ENCODE peak calls at places on chromosomes 6 and 20, in ten cellular contexts. R is RKO; L is activated effector memory CD4-positive, alpha-beta T cell treated with anti-CD3 and anti-CD28 coated beads, Interleukin-2, amount 50 U/mL, for 16 hours; Y is NCI-H1092; S is cardiac fibroblast; M is effector memory CD8-positive, alpha-beta T cell; I is H7; G is endothelial cell; T is HFF-Myc; E is iris pigment epithelial cell. B is an unnamed sample.

GRCh38 chr20:44494266-44494665 is 18.6 kb downstream of the TTPAL start:
- DNase-seq in E (peak), S (no peak), R (no peak), Y (no peak), M (no peak), T (no peak), G (no peak), L (no peak), I (no peak), B (no peak)

GRCh38 chr6:56803594-56803993 is 151.3 kb upstream of the BEND6 start:
- DNase-seq in R (no peak), M (no peak), T (no peak), I (no peak), L (no peak), E (peak), Y (no peak), S (peak), G (no peak), B (peak)

GRCh38 chr20:52103911-52104545 is 87.6 kb downstream of the ZFP64 start:
- DNase-seq in E (peak), G (peak), M (no peak), Y (no peak), S (peak), T (no peak), L (no peak), I (peak), R (no peak), B (no peak)

GRCh38 chr6:16711551-16712249 is 49.6 kb downstream of the ATXN1 start:
- DNase-seq in I (no peak), S (no peak), R (no peak), T (no peak), L (peak), E (no peak), M (peak), Y (no peak), G (no peak), B (no peak)

GRCh38 chr6:169141706-169142705 is 111.6 kb downstream of the THBS2 start:
- DNase-seq in E (no peak), S (peak), T (no peak), G (no peak), L (no peak), Y (no peak), I (no peak), M (no peak), R (no peak), B (no peak)

GRCh38 chr6:83371428-83371827 is 59.4 kb downstream of the ME1 start:
- DNase-seq in L (no peak), R (no peak), Y (no peak), E (peak), T (no peak), I (no peak), S (peak), M (no peak), G (no peak), B (peak)

GRCh38 chr6:72525821-72526550 is 95.9 kb upstream of the KCNQ5 start:
- DNase-seq in M (no peak), Y (no peak), I (no peak), G (no peak), L (no peak), S (no peak), T (peak), R (no peak), E (peak), B (peak)

GRCh38 chr6:167817729-167818128 is 9.0 kb upstream of the AFDN start:
- DNase-seq in R (no peak), L (no peak), S (no peak), G (no peak), E (no peak), T (no peak), M (no peak), Y (no peak), I (no peak), B (no peak)

GRCh38 chr6:149683256-149683860 is 34.5 kb downstream of the LATS1 start:
- DNase-seq in R (no peak), S (no peak), L (no peak), G (no peak), Y (no peak), T (no peak), E (peak), M (no peak), I (no peak), B (no peak)